ENCODE peak calls at places on chromosomes 3 and 15, in nine cellular contexts. One of them, this sample, is unnamed.
A peak's percentile ranks its signal among the peaks of the same experiment; 100 is the strongest.

GRCh38 chr15:64982472-64982871 is 7.2 kb downstream of the SPG21 start:
- DNase-seq in GM10248: no peak
- DNase-seq in cardiac muscle cell: no peak
- DNase-seq in HL-60: no peak
- DNase-seq in SK-N-SH: peak; percentile 40
- DNase-seq in pancreas: no peak
- DNase-seq in lower leg skin: no peak
- DNase-seq in A549: no peak
- DNase-seq in progenitor cell of endocrine pancreas: no peak
- DNase-seq in this sample: no peak

GRCh38 chr15:83198476-83198875 is 9.1 kb downstream of the HDGFL3 start:
- DNase-seq in GM10248: no peak
- DNase-seq in cardiac muscle cell: no peak
- DNase-seq in HL-60: no peak
- DNase-seq in SK-N-SH: no peak
- DNase-seq in pancreas: no peak
- DNase-seq in lower leg skin: no peak
- DNase-seq in A549: no peak
- DNase-seq in progenitor cell of endocrine pancreas: no peak
- DNase-seq in this sample: no peak

GRCh38 chr3:23623841-23624240 is 181.9 kb upstream of the UBE2E1 start:
- DNase-seq in GM10248: no peak
- DNase-seq in cardiac muscle cell: no peak
- DNase-seq in HL-60: no peak
- DNase-seq in SK-N-SH: no peak
- DNase-seq in pancreas: no peak
- DNase-seq in lower leg skin: no peak
- DNase-seq in A549: no peak
- DNase-seq in progenitor cell of endocrine pancreas: no peak
- DNase-seq in this sample: no peak

GRCh38 chr3:146159616-146160232 is 1.3 kb downstream of the PLOD2 start:
- DNase-seq in GM10248: no peak
- DNase-seq in cardiac muscle cell: no peak
- DNase-seq in HL-60: no peak
- DNase-seq in SK-N-SH: no peak
- DNase-seq in pancreas: no peak
- DNase-seq in lower leg skin: no peak
- DNase-seq in A549: no peak
- DNase-seq in progenitor cell of endocrine pancreas: no peak
- DNase-seq in this sample: no peak

GRCh38 chr3:47803478-47804025 is 614 bp downstream of the DHX30 start:
- DNase-seq in GM10248: no peak
- DNase-seq in cardiac muscle cell: no peak
- DNase-seq in HL-60: peak; percentile 52
- DNase-seq in SK-N-SH: no peak
- DNase-seq in pancreas: no peak
- DNase-seq in lower leg skin: no peak
- DNase-seq in A549: no peak
- DNase-seq in progenitor cell of endocrine pancreas: no peak
- DNase-seq in this sample: no peak

GRCh38 chr15:28153492-28154119 is 54.5 kb upstream of the OCA2 start:
- DNase-seq in GM10248: no peak
- DNase-seq in cardiac muscle cell: no peak
- DNase-seq in HL-60: no peak
- DNase-seq in SK-N-SH: no peak
- DNase-seq in pancreas: no peak
- DNase-seq in lower leg skin: no peak
- DNase-seq in A549: no peak
- DNase-seq in progenitor cell of endocrine pancreas: no peak
- DNase-seq in this sample: no peak

GRCh38 chr15:99209326-99209725 is 40.1 kb downstream of the TTC23 start:
- DNase-seq in GM10248: no peak
- DNase-seq in cardiac muscle cell: no peak
- DNase-seq in HL-60: no peak
- DNase-seq in SK-N-SH: no peak
- DNase-seq in pancreas: no peak
- DNase-seq in lower leg skin: no peak
- DNase-seq in A549: no peak
- DNase-seq in progenitor cell of endocrine pancreas: no peak
- DNase-seq in this sample: no peak

GRCh38 chr3:148955544-148956346 is 35.6 kb upstream of the GYG1 start:
- DNase-seq in GM10248: peak; percentile 20
- DNase-seq in cardiac muscle cell: peak; percentile 81
- DNase-seq in HL-60: peak; percentile 42
- DNase-seq in SK-N-SH: peak; percentile 50
- DNase-seq in pancreas: peak; percentile 52
- DNase-seq in lower leg skin: peak; percentile 38
- DNase-seq in A549: peak; percentile 19
- DNase-seq in progenitor cell of endocrine pancreas: no peak
- DNase-seq in this sample: peak; percentile 57

GRCh38 chr15:76185716-76186115 is 125.6 kb downstream of the ETFA start:
- DNase-seq in GM10248: peak; percentile 60
- DNase-seq in cardiac muscle cell: peak; percentile 29
- DNase-seq in HL-60: peak; percentile 45
- DNase-seq in SK-N-SH: no peak
- DNase-seq in pancreas: peak; percentile 38
- DNase-seq in lower leg skin: no peak
- DNase-seq in A549: peak; percentile 85
- DNase-seq in progenitor cell of endocrine pancreas: no peak
- DNase-seq in this sample: peak; percentile 60

GRCh38 chr15:84987949-84988624 is 6.4 kb downstream of the PDE8A start:
- DNase-seq in GM10248: no peak
- DNase-seq in cardiac muscle cell: no peak
- DNase-seq in HL-60: no peak
- DNase-seq in SK-N-SH: no peak
- DNase-seq in pancreas: no peak
- DNase-seq in lower leg skin: no peak
- DNase-seq in A549: no peak
- DNase-seq in progenitor cell of endocrine pancreas: no peak
- DNase-seq in this sample: no peak

GRCh38 chr3:141542989-141543388 is 56.2 kb downstream of the RASA2 start:
- DNase-seq in GM10248: no peak
- DNase-seq in cardiac muscle cell: no peak
- DNase-seq in HL-60: no peak
- DNase-seq in SK-N-SH: no peak
- DNase-seq in pancreas: no peak
- DNase-seq in lower leg skin: no peak
- DNase-seq in A549: no peak
- DNase-seq in progenitor cell of endocrine pancreas: no peak
- DNase-seq in this sample: no peak
- TF ChIP-seq CTCF in GM10248: no peak
- TF ChIP-seq CTCF in cardiac muscle cell: no peak
- TF ChIP-seq CTCF in HL-60: no peak
- TF ChIP-seq CTCF in SK-N-SH: peak; percentile 27
- TF ChIP-seq CTCF in pancreas: peak; percentile 40
- TF ChIP-seq CTCF in lower leg skin: no peak
- TF ChIP-seq CTCF in A549: no peak
- TF ChIP-seq CTCF in progenitor cell of endocrine pancreas: peak; percentile 38
- TF ChIP-seq CTCF in this sample: peak; percentile 37

GRCh38 chr3:99938270-99938955 is 120.8 kb downstream of the CMSS1 start:
- DNase-seq in GM10248: peak; percentile 35
- DNase-seq in cardiac muscle cell: no peak
- DNase-seq in HL-60: no peak
- DNase-seq in SK-N-SH: no peak
- DNase-seq in pancreas: no peak
- DNase-seq in lower leg skin: no peak
- DNase-seq in A549: no peak
- DNase-seq in progenitor cell of endocrine pancreas: no peak
- DNase-seq in this sample: no peak

GRCh38 chr3:99940350-99940749 is 122.7 kb downstream of the CMSS1 start:
- DNase-seq in GM10248: no peak
- DNase-seq in cardiac muscle cell: no peak
- DNase-seq in HL-60: no peak
- DNase-seq in SK-N-SH: no peak
- DNase-seq in pancreas: no peak
- DNase-seq in lower leg skin: no peak
- DNase-seq in A549: no peak
- DNase-seq in progenitor cell of endocrine pancreas: no peak
- DNase-seq in this sample: no peak

GRCh38 chr3:99941211-99941610 is 123.5 kb downstream of the CMSS1 start:
- DNase-seq in GM10248: no peak
- DNase-seq in cardiac muscle cell: no peak
- DNase-seq in HL-60: no peak
- DNase-seq in SK-N-SH: no peak
- DNase-seq in pancreas: no peak
- DNase-seq in lower leg skin: no peak
- DNase-seq in A549: no peak
- DNase-seq in progenitor cell of endocrine pancreas: no peak
- DNase-seq in this sample: no peak

GRCh38 chr3:99943931-99944761 is 126.5 kb downstream of the CMSS1 start:
- DNase-seq in GM10248: no peak
- DNase-seq in cardiac muscle cell: no peak
- DNase-seq in HL-60: no peak
- DNase-seq in SK-N-SH: no peak
- DNase-seq in pancreas: no peak
- DNase-seq in lower leg skin: no peak
- DNase-seq in A549: no peak
- DNase-seq in progenitor cell of endocrine pancreas: no peak
- DNase-seq in this sample: no peak

DNA sequence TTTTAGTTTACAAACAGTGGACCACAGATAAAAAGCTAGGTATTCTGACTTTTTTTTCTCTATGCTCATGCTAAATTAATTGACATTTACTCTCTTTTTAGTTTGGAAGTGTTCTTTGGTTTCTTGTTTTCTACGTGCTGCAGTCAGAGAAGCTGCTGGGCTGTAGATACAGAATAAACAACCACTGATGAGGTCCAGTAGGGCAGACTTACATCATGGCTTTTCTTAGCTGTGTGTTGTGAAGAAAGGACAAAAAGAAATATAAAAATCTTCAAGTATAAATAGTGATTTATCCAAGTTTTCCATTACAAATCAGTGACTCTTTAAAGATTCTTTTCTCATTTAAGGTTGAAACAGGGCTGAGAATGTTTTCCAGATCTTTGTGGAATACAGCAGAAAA is 122.2 kb downstream of the CMSS1 start:
- DNase-seq in GM10248: no peak
- DNase-seq in cardiac muscle cell: no peak
- DNase-seq in HL-60: no peak
- DNase-seq in SK-N-SH: no peak
- DNase-seq in pancreas: no peak
- DNase-seq in lower leg skin: no peak
- DNase-seq in A549: no peak
- DNase-seq in progenitor cell of endocrine pancreas: no peak
- DNase-seq in this sample: no peak
- TF ChIP-seq CTCF in GM10248: no peak
- TF ChIP-seq CTCF in cardiac muscle cell: no peak
- TF ChIP-seq CTCF in HL-60: no peak
- TF ChIP-seq CTCF in SK-N-SH: no peak
- TF ChIP-seq CTCF in pancreas: no peak
- TF ChIP-seq CTCF in lower leg skin: no peak
- TF ChIP-seq CTCF in A549: no peak
- TF ChIP-seq CTCF in progenitor cell of endocrine pancreas: no peak
- TF ChIP-seq CTCF in this sample: no peak

GRCh38 chr3:196525141-196525540 is 10.0 kb upstream of the SMCO1 start:
- DNase-seq in GM10248: no peak
- DNase-seq in cardiac muscle cell: no peak
- DNase-seq in HL-60: no peak
- DNase-seq in SK-N-SH: no peak
- DNase-seq in pancreas: no peak
- DNase-seq in lower leg skin: no peak
- DNase-seq in A549: no peak
- DNase-seq in progenitor cell of endocrine pancreas: no peak
- DNase-seq in this sample: no peak

GRCh38 chr3:196528639-196529233 is 13.6 kb upstream of the SMCO1 start:
- DNase-seq in GM10248: peak; percentile 91
- DNase-seq in cardiac muscle cell: peak; percentile 72
- DNase-seq in HL-60: peak; percentile 80
- DNase-seq in SK-N-SH: peak; percentile 97
- DNase-seq in pancreas: peak; percentile 17
- DNase-seq in lower leg skin: peak; percentile 45
- DNase-seq in A549: peak; percentile 79
- DNase-seq in progenitor cell of endocrine pancreas: peak; percentile 68
- DNase-seq in this sample: peak; percentile 84

GRCh38 chr3:196523841-196524240 is 8.7 kb upstream of the SMCO1 start:
- DNase-seq in GM10248: no peak
- DNase-seq in cardiac muscle cell: no peak
- DNase-seq in HL-60: no peak
- DNase-seq in SK-N-SH: no peak
- DNase-seq in pancreas: no peak
- DNase-seq in lower leg skin: no peak
- DNase-seq in A549: no peak
- DNase-seq in progenitor cell of endocrine pancreas: no peak
- DNase-seq in this sample: no peak

GRCh38 chr3:196519738-196520122 is 4.6 kb upstream of the SMCO1 start:
- DNase-seq in GM10248: no peak
- DNase-seq in cardiac muscle cell: no peak
- DNase-seq in HL-60: no peak
- DNase-seq in SK-N-SH: no peak
- DNase-seq in pancreas: no peak
- DNase-seq in lower leg skin: no peak
- DNase-seq in A549: no peak
- DNase-seq in progenitor cell of endocrine pancreas: no peak
- DNase-seq in this sample: no peak

GRCh38 chr3:196524527-196524926 is 9.4 kb upstream of the SMCO1 start:
- DNase-seq in GM10248: no peak
- DNase-seq in cardiac muscle cell: no peak
- DNase-seq in HL-60: peak; percentile 17
- DNase-seq in SK-N-SH: no peak
- DNase-seq in pancreas: no peak
- DNase-seq in lower leg skin: no peak
- DNase-seq in A549: no peak
- DNase-seq in progenitor cell of endocrine pancreas: no peak
- DNase-seq in this sample: no peak
- TF ChIP-seq CTCF in GM10248: no peak
- TF ChIP-seq CTCF in cardiac muscle cell: peak; percentile 19
- TF ChIP-seq CTCF in HL-60: no peak
- TF ChIP-seq CTCF in SK-N-SH: peak; percentile 30
- TF ChIP-seq CTCF in pancreas: no peak
- TF ChIP-seq CTCF in lower leg skin: no peak
- TF ChIP-seq CTCF in A549: no peak
- TF ChIP-seq CTCF in progenitor cell of endocrine pancreas: no peak
- TF ChIP-seq CTCF in this sample: no peak

GRCh38 chr3:165619077-165619476 is 218.1 kb downstream of the BCHE start:
- DNase-seq in GM10248: no peak
- DNase-seq in cardiac muscle cell: no peak
- DNase-seq in HL-60: no peak
- DNase-seq in SK-N-SH: no peak
- DNase-seq in pancreas: no peak
- DNase-seq in lower leg skin: no peak
- DNase-seq in A549: no peak
- DNase-seq in progenitor cell of endocrine pancreas: no peak
- DNase-seq in this sample: no peak

GRCh38 chr3:165622356-165622755 is 214.9 kb downstream of the BCHE start:
- DNase-seq in GM10248: no peak
- DNase-seq in cardiac muscle cell: no peak
- DNase-seq in HL-60: no peak
- DNase-seq in SK-N-SH: no peak
- DNase-seq in pancreas: no peak
- DNase-seq in lower leg skin: no peak
- DNase-seq in A549: no peak
- DNase-seq in progenitor cell of endocrine pancreas: no peak
- DNase-seq in this sample: no peak

DNA sequence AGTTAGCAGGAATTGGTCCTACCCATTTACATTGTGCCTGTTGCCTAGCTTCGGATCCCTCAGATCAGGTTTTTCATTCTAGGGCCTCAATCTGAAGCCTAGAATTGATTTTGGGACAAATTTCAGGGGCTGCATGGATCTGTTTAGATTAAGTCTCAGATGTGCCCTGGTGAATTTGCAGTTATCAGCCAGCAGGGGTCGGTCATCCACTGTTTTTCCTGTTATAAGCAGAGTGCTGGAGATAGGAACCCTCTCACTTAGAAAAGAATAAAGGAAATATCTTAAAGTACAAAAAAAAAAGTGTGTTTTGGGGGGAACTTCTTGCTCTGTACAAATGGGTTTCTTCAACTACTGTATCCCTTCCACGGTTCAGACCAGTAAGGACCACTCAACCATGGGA is 212.5 kb downstream of the BCHE start:
- DNase-seq in GM10248: no peak
- DNase-seq in cardiac muscle cell: no peak
- DNase-seq in HL-60: no peak
- DNase-seq in SK-N-SH: no peak
- DNase-seq in pancreas: no peak
- DNase-seq in lower leg skin: no peak
- DNase-seq in A549: no peak
- DNase-seq in progenitor cell of endocrine pancreas: no peak
- DNase-seq in this sample: no peak
- TF ChIP-seq CTCF in GM10248: no peak
- TF ChIP-seq CTCF in cardiac muscle cell: peak; percentile 31
- TF ChIP-seq CTCF in HL-60: peak; percentile 12
- TF ChIP-seq CTCF in SK-N-SH: peak; percentile 62
- TF ChIP-seq CTCF in pancreas: no peak
- TF ChIP-seq CTCF in lower leg skin: no peak
- TF ChIP-seq CTCF in A549: no peak
- TF ChIP-seq CTCF in progenitor cell of endocrine pancreas: no peak
- TF ChIP-seq CTCF in this sample: no peak